ENCODE peak calls at places on chromosomes 6 and 20, in four cellular contexts. One of them, this sample, is unnamed.

GRCh38 chr6:5583528-5583927 is 322.2 kb downstream of the FARS2 start:
- DNase-seq in mammary epithelial cell: no peak
- DNase-seq in IMR-90: no peak
- DNase-seq in DND-41: no peak
- DNase-seq in this sample: no peak

GRCh38 chr6:105800398-105800797 is 285.7 kb upstream of the PRDM1 start:
- DNase-seq in mammary epithelial cell: no peak
- DNase-seq in IMR-90: no peak
- DNase-seq in DND-41: no peak
- DNase-seq in this sample: no peak

GRCh38 chr20:61937963-61938838 is 127.5 kb downstream of the TAF4 start:
- DNase-seq in mammary epithelial cell: no peak
- DNase-seq in IMR-90: no peak
- DNase-seq in DND-41: no peak
- DNase-seq in this sample: no peak

GRCh38 chr6:125944434-125944816 is 12.1 kb upstream of the HINT3 start:
- DNase-seq in mammary epithelial cell: peak; percentile 69
- DNase-seq in IMR-90: peak; percentile 88
- DNase-seq in DND-41: no peak
- DNase-seq in this sample: peak; percentile 98

GRCh38 chr6:158819213-158819976 is at the start of gene EZR:
- DNase-seq in mammary epithelial cell: peak; percentile 76
- DNase-seq in IMR-90: peak; percentile 57
- DNase-seq in DND-41: peak; percentile 90
- DNase-seq in this sample: peak; percentile 58

GRCh38 chr6:136549359-136550044 is 720 bp downstream of the MAP7 start:
- DNase-seq in mammary epithelial cell: peak; percentile 34
- DNase-seq in IMR-90: no peak
- DNase-seq in DND-41: no peak
- DNase-seq in this sample: no peak

GRCh38 chr20:21090112-21090737 is 15.9 kb downstream of the LINC00237 start:
- DNase-seq in mammary epithelial cell: no peak
- DNase-seq in IMR-90: no peak
- DNase-seq in DND-41: no peak
- DNase-seq in this sample: no peak

GRCh38 chr6:122799916-122800701 is 11.1 kb downstream of the SMPDL3A start:
- DNase-seq in mammary epithelial cell: peak; percentile 67
- DNase-seq in IMR-90: peak; percentile 62
- DNase-seq in DND-41: no peak
- DNase-seq in this sample: no peak

GRCh38 chr6:39493717-39494116 is 171.2 kb upstream of the KCNK16 start:
- DNase-seq in mammary epithelial cell: no peak
- DNase-seq in IMR-90: no peak
- DNase-seq in DND-41: no peak
- DNase-seq in this sample: no peak

GRCh38 chr20:1804129-1804503 is 91.1 kb upstream of the SIRPA start:
- DNase-seq in mammary epithelial cell: no peak
- DNase-seq in IMR-90: no peak
- DNase-seq in DND-41: no peak
- DNase-seq in this sample: no peak

GRCh38 chr20:39862613-39863012 is 826.4 kb downstream of the MAFB start:
- DNase-seq in mammary epithelial cell: no peak
- DNase-seq in IMR-90: no peak
- DNase-seq in DND-41: no peak
- DNase-seq in this sample: no peak

GRCh38 chr6:168526841-168527281 is 85.9 kb downstream of the SMOC2 start:
- DNase-seq in mammary epithelial cell: no peak
- DNase-seq in IMR-90: no peak
- DNase-seq in DND-41: no peak
- DNase-seq in this sample: peak; percentile 55

GRCh38 chr6:128062882-128063603 is 162.2 kb upstream of the THEMIS start:
- DNase-seq in mammary epithelial cell: no peak
- DNase-seq in IMR-90: peak; percentile 31
- DNase-seq in DND-41: no peak
- DNase-seq in this sample: no peak

GRCh38 chr20:55714082-55714481 is 291.2 kb downstream of the CBLN4 start:
- DNase-seq in mammary epithelial cell: no peak
- DNase-seq in IMR-90: no peak
- DNase-seq in DND-41: no peak
- DNase-seq in this sample: no peak

GRCh38 chr6:88492824-88493223 is 326.7 kb upstream of the CNR1 start:
- DNase-seq in mammary epithelial cell: no peak
- DNase-seq in IMR-90: peak; percentile 28
- DNase-seq in DND-41: no peak
- DNase-seq in this sample: peak; percentile 41

GRCh38 chr6:30122515-30122914 is 9.6 kb upstream of the TRIM31 start:
- DNase-seq in mammary epithelial cell: no peak
- DNase-seq in IMR-90: no peak
- DNase-seq in DND-41: no peak
- DNase-seq in this sample: no peak

GRCh38 chr6:74091794-74092157 is 395.8 kb downstream of the CD109 start:
- DNase-seq in mammary epithelial cell: no peak
- DNase-seq in IMR-90: no peak
- DNase-seq in DND-41: no peak
- DNase-seq in this sample: no peak

GRCh38 chr6:71134929-71135642 is 153.5 kb upstream of the OGFRL1 start:
- DNase-seq in mammary epithelial cell: no peak
- DNase-seq in IMR-90: no peak
- DNase-seq in DND-41: no peak
- DNase-seq in this sample: no peak

GRCh38 chr6:144675231-144675861 is 390.2 kb downstream of the UTRN start:
- DNase-seq in mammary epithelial cell: peak; percentile 93
- DNase-seq in IMR-90: peak; percentile 52
- DNase-seq in DND-41: peak; percentile 87
- DNase-seq in this sample: peak; percentile 17

GRCh38 chr20:3532089-3532615 is 61.3 kb downstream of the ATRN start:
- DNase-seq in mammary epithelial cell: peak; percentile 49
- DNase-seq in IMR-90: no peak
- DNase-seq in DND-41: no peak
- DNase-seq in this sample: no peak

GRCh38 chr6:121520337-121521163 is 85.1 kb downstream of the GJA1 start:
- DNase-seq in mammary epithelial cell: peak; percentile 15
- DNase-seq in IMR-90: peak; percentile 89
- DNase-seq in DND-41: no peak
- DNase-seq in this sample: peak; percentile 99

GRCh38 chr6:83381949-83382348 is 48.9 kb downstream of the ME1 start:
- DNase-seq in mammary epithelial cell: no peak
- DNase-seq in IMR-90: no peak
- DNase-seq in DND-41: no peak
- DNase-seq in this sample: peak; percentile 41

GRCh38 chr6:107374264-107374663 is 85.1 kb downstream of the PDSS2 start:
- DNase-seq in mammary epithelial cell: no peak
- DNase-seq in IMR-90: no peak
- DNase-seq in DND-41: no peak
- DNase-seq in this sample: no peak

GRCh38 chr6:119078449-119079287 is at the start of gene FAM184A:
- DNase-seq in mammary epithelial cell: peak; percentile 18
- DNase-seq in IMR-90: peak; percentile 48
- DNase-seq in DND-41: no peak
- DNase-seq in this sample: peak; percentile 67

GRCh38 chr6:166297606-166298005 is 10.6 kb downstream of the PRR18 start:
- DNase-seq in mammary epithelial cell: no peak
- DNase-seq in IMR-90: no peak
- DNase-seq in DND-41: no peak
- DNase-seq in this sample: no peak

GRCh38 chr6:108591040-108591816 is 30.5 kb downstream of the FOXO3 start:
- DNase-seq in mammary epithelial cell: no peak
- DNase-seq in IMR-90: peak; percentile 32
- DNase-seq in DND-41: no peak
- DNase-seq in this sample: no peak

GRCh38 chr6:117482240-117483003 is at the start of gene DCBLD1:
- DNase-seq in mammary epithelial cell: peak; percentile 86
- DNase-seq in IMR-90: peak; percentile 70
- DNase-seq in DND-41: no peak
- DNase-seq in this sample: peak; percentile 78

GRCh38 chr20:52748235-52748950 is 223.8 kb upstream of the TSHZ2 start:
- DNase-seq in mammary epithelial cell: no peak
- DNase-seq in IMR-90: no peak
- DNase-seq in DND-41: no peak
- DNase-seq in this sample: no peak

GRCh38 chr20:63690001-63690897 is 6.2 kb upstream of the TNFRSF6B start:
- DNase-seq in mammary epithelial cell: no peak
- DNase-seq in IMR-90: no peak
- DNase-seq in DND-41: no peak
- DNase-seq in this sample: no peak

GRCh38 chr6:101918476-101918875 is 525.0 kb downstream of the GRIK2 start:
- DNase-seq in mammary epithelial cell: no peak
- DNase-seq in IMR-90: no peak
- DNase-seq in DND-41: no peak
- DNase-seq in this sample: no peak

GRCh38 chr20:34528921-34529297 is 12.7 kb downstream of the DYNLRB1 start:
- DNase-seq in mammary epithelial cell: no peak
- DNase-seq in IMR-90: no peak
- DNase-seq in DND-41: no peak
- DNase-seq in this sample: peak; percentile 52

GRCh38 chr6:7148100-7148822 is 40.5 kb downstream of the RREB1 start:
- DNase-seq in mammary epithelial cell: peak; percentile 82
- DNase-seq in IMR-90: peak; percentile 79
- DNase-seq in DND-41: no peak
- DNase-seq in this sample: no peak

GRCh38 chr20:59948828-59949720 is 8.9 kb downstream of the FAM217B start:
- DNase-seq in mammary epithelial cell: peak; percentile 37
- DNase-seq in IMR-90: peak; percentile 67
- DNase-seq in DND-41: peak; percentile 58
- DNase-seq in this sample: peak; percentile 57

GRCh38 chr20:592506-592905 is 17.6 kb downstream of the TCF15 start:
- DNase-seq in mammary epithelial cell: no peak
- DNase-seq in IMR-90: no peak
- DNase-seq in DND-41: no peak
- DNase-seq in this sample: no peak

GRCh38 chr6:56235245-56235644 is 12.1 kb downstream of the COL21A1 start:
- DNase-seq in mammary epithelial cell: no peak
- DNase-seq in IMR-90: peak; percentile 16
- DNase-seq in DND-41: no peak
- DNase-seq in this sample: peak; percentile 67

GRCh38 chr20:8524716-8525343 is 392.8 kb downstream of the PLCB1 start:
- DNase-seq in mammary epithelial cell: no peak
- DNase-seq in IMR-90: no peak
- DNase-seq in DND-41: no peak
- DNase-seq in this sample: no peak
- H3K9ac ChIP-seq in mammary epithelial cell: no peak overlapping the region
- H3K9ac ChIP-seq in IMR-90: no peak overlapping the region
- H3K9ac ChIP-seq in DND-41: no peak overlapping the region
- H3K9ac ChIP-seq in this sample: no peak overlapping the region

GRCh38 chr20:44388466-44389023 is 33.0 kb downstream of the HNF4A start:
- DNase-seq in mammary epithelial cell: peak; percentile 78
- DNase-seq in IMR-90: peak; percentile 59
- DNase-seq in DND-41: peak; percentile 34
- DNase-seq in this sample: peak; percentile 63
- H3K9ac ChIP-seq in mammary epithelial cell: no peak overlapping the region
- H3K9ac ChIP-seq in IMR-90: no peak overlapping the region
- H3K9ac ChIP-seq in DND-41: no peak overlapping the region
- H3K9ac ChIP-seq in this sample: no peak overlapping the region

DNA sequence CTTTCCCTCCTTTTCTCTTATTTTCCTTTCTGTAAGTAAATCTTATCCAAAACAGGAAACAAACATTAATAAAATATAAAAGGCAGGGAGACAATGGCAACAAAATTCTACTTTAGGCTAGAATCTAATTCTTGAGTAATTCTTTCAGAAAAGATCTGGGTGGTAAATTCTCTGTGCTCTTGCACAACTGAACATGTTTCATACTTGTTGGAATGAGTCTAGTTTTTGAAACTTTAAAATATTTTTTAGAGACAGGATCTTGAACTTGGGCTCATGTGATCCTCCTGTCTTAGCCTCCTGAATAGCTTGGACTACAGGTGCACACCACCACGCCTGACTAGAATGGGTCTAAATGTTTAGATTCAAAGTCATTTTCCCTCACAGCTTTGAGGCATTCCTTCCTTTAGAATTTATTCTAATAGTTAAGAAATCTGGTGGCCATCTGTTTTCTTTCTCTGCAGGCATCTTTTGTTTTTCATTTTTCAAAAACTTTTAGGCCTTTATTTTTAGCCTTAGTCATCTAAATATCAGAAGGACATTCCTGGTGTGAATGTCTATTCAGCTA is 76.5 kb downstream of the CDKAL1 start:
- DNase-seq in mammary epithelial cell: no peak
- DNase-seq in IMR-90: peak; percentile 28
- DNase-seq in DND-41: no peak
- DNase-seq in this sample: no peak
- H3K9ac ChIP-seq in mammary epithelial cell: no peak overlapping the region
- H3K9ac ChIP-seq in IMR-90: no peak overlapping the region
- H3K9ac ChIP-seq in DND-41: no peak overlapping the region
- H3K9ac ChIP-seq in this sample: no peak overlapping the region

DNA sequence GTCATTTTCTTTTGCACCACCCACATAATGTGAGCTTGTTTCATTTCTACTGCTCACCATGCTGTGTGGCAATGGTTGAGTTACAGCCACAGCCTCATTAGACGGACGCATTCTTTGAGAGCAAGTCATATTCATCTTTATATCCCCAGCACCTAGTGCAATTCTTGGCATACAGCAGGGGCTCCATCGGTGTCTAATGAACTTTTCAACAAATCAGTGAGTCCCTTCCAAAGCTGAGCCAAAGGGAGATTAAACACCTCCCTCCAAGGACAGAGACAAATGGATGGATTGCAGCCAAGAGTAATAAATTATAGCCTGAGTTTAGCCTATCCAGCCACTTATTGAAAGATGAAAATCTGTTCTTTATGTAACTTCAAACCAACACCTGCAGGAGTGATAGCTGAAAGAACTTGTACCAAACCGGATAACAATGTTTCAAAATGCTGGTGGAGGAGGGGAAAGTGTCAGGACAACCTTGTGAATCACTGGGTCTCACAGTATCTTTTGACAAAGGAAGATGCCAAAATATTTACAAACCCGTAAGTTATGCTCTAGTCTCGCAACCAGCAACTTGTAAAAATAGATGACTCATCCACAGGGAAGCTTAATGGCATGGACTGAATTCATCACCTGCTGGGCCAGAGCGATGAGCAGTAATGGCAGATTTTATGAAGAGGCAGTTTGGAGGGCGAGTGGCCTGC is 139.0 kb downstream of the PXDC1 start:
- DNase-seq in mammary epithelial cell: peak; percentile 95
- DNase-seq in IMR-90: peak; percentile 85
- DNase-seq in DND-41: no peak
- DNase-seq in this sample: peak; percentile 34
- H3K9ac ChIP-seq in mammary epithelial cell: no peak overlapping the region
- H3K9ac ChIP-seq in IMR-90: no peak overlapping the region
- H3K9ac ChIP-seq in DND-41: no peak overlapping the region
- H3K9ac ChIP-seq in this sample: no peak overlapping the region

GRCh38 chr20:49344140-49344539 is 66.3 kb upstream of the ZNFX1 start:
- DNase-seq in mammary epithelial cell: no peak
- DNase-seq in IMR-90: no peak
- DNase-seq in DND-41: no peak
- DNase-seq in this sample: no peak

GRCh38 chr20:49345538-49345937 is 67.7 kb upstream of the ZNFX1 start:
- DNase-seq in mammary epithelial cell: peak; percentile 42
- DNase-seq in IMR-90: peak; percentile 32
- DNase-seq in DND-41: no peak
- DNase-seq in this sample: no peak

GRCh38 chr20:49343246-49343645 is 65.4 kb upstream of the ZNFX1 start:
- DNase-seq in mammary epithelial cell: peak; percentile 17
- DNase-seq in IMR-90: no peak
- DNase-seq in DND-41: no peak
- DNase-seq in this sample: no peak

GRCh38 chr20:49346682-49347081 is 68.8 kb upstream of the ZNFX1 start:
- DNase-seq in mammary epithelial cell: no peak
- DNase-seq in IMR-90: no peak
- DNase-seq in DND-41: no peak
- DNase-seq in this sample: no peak

GRCh38 chr20:49344975-49345374 is 67.1 kb upstream of the ZNFX1 start:
- DNase-seq in mammary epithelial cell: peak; percentile 84
- DNase-seq in IMR-90: peak; percentile 92
- DNase-seq in DND-41: no peak
- DNase-seq in this sample: peak; percentile 63
- H3K9ac ChIP-seq in mammary epithelial cell: peak overlapping the region; percentile 22
- H3K9ac ChIP-seq in IMR-90: no peak overlapping the region
- H3K9ac ChIP-seq in DND-41: no peak overlapping the region
- H3K9ac ChIP-seq in this sample: no peak overlapping the region